ENCODE peak calls at places on chromosome 20, in four cellular contexts. M, B, E and X are unnamed samples.
A peak's percentile ranks its signal among the peaks of the same experiment; 100 is the strongest.

GRCh38 chr20:48275325-48275724 is 490.0 kb upstream of the SULF2 start:
- DNase-seq in M (no peak), E (no peak), B (no peak), X (no peak)

GRCh38 chr20:43446361-43446879 is 11.3 kb upstream of the SRSF6 start:
- DNase-seq in M (peak; percentile 62), B (no peak), E (no peak), X (no peak)

GRCh38 chr20:3686867-3687321 is 5.1 kb upstream of the ADAM33 start:
- DNase-seq in M (peak; percentile 97), E (peak; percentile 94), B (no peak), X (peak; percentile 74)

GRCh38 chr20:41738584-41739193 is 120.5 kb upstream of the CHD6 start:
- DNase-seq in B (peak; percentile 86), M (peak; percentile 54), E (peak; percentile 62), X (peak; percentile 41)

GRCh38 chr20:36604952-36605308 is 649 bp upstream of the RAB5IF start:
- DNase-seq in E (peak; percentile 65), B (peak; percentile 95), M (peak; percentile 32), X (peak; percentile 49)

GRCh38 chr20:45405566-45406259 is 2.4 kb upstream of the DBNDD2 start:
- DNase-seq in B (no peak), M (peak; percentile 34), E (peak; percentile 85), X (peak; percentile 61)

GRCh38 chr20:25399038-25399430 is 8.4 kb upstream of the ABHD12 start:
- DNase-seq in B (peak; percentile 80), M (peak; percentile 83), E (no peak), X (peak; percentile 56)

GRCh38 chr20:37334450-37334849 is 11.5 kb upstream of the SRC start:
- DNase-seq in M (no peak), E (no peak), B (no peak), X (no peak)

GRCh38 chr20:45109634-45110033 is 5.3 kb downstream of the WFDC5 start:
- DNase-seq in M (no peak), B (no peak), E (no peak), X (no peak)

GRCh38 chr20:57076202-57076651 is 190.2 kb downstream of the BMP7 start:
- DNase-seq in M (peak; percentile 92), E (no peak), B (no peak), X (no peak)

GRCh38 chr20:62905536-62906117 is 20.7 kb downstream of the DIDO1 start:
- DNase-seq in M (no peak), E (no peak), B (no peak), X (no peak)